ENCODE peak calls at places on chromosomes 6 and 20, in seven cellular contexts. O, W, S, V, H, F and G are unnamed samples.
A peak's percentile ranks its signal among the peaks of the same experiment; 100 is the strongest.

GRCh38 chr6:47404436-47404835 is 73.2 kb upstream of the CD2AP start:
- DNase-seq in O (no peak), W (no peak), S (no peak), V (no peak), H (no peak), F (no peak), G (no peak)

GRCh38 chr20:62156592-62157386 is 13.2 kb downstream of the SS18L1 start:
- DNase-seq in O (peak; percentile 47), W (peak; percentile 55), S (peak; percentile 93), V (peak; percentile 60), H (peak; percentile 51), F (peak; percentile 76), G (peak; percentile 69)

GRCh38 chr6:158769696-158770446 is 49.3 kb downstream of the EZR start:
- DNase-seq in O (no peak), W (no peak), S (no peak), V (peak; percentile 53), H (no peak), F (no peak), G (no peak)

GRCh38 chr6:71420693-71421328 is 132.2 kb downstream of the OGFRL1 start:
- DNase-seq in O (peak; percentile 96), W (peak; percentile 84), S (peak; percentile 95), V (peak; percentile 96), H (peak; percentile 85), F (peak; percentile 95), G (no peak)

GRCh38 chr6:29887330-29887818 is 55.0 kb upstream of the HLA-A start:
- DNase-seq in O (peak; percentile 6), W (no peak), S (no peak), V (peak; percentile 36), H (peak; percentile 77), F (peak; percentile 74), G (peak; percentile 62)

GRCh38 chr6:80622641-80623040 is 516.2 kb downstream of the BCKDHB start:
- DNase-seq in O (no peak), W (no peak), S (no peak), V (peak; percentile 57), H (no peak), F (peak; percentile 63), G (no peak)

GRCh38 chr20:60294627-60295026 is 336.4 kb downstream of the CDH26 start:
- DNase-seq in O (no peak), W (no peak), S (no peak), V (no peak), H (no peak), F (no peak), G (no peak)

GRCh38 chr6:83365931-83366330 is 64.9 kb downstream of the ME1 start:
- DNase-seq in O (peak; percentile 54), W (no peak), S (no peak), V (no peak), H (no peak), F (no peak), G (no peak)

GRCh38 chr6:143336446-143337152 is 113.9 kb downstream of the ADAT2 start:
- DNase-seq in O (peak; percentile 45), W (no peak), S (no peak), V (no peak), H (no peak), F (no peak), G (no peak)

GRCh38 chr6:17038316-17038715 is 63.5 kb upstream of the STMND1 start:
- DNase-seq in O (peak; percentile 45), W (no peak), S (no peak), V (no peak), H (no peak), F (no peak), G (no peak)

GRCh38 chr20:7493311-7493710 is 446.9 kb downstream of the HAO1 start:
- DNase-seq in O (no peak), W (no peak), S (no peak), V (no peak), H (no peak), F (no peak), G (no peak)

GRCh38 chr6:140669321-140669720 is 1294.9 kb upstream of the CITED2 start:
- DNase-seq in O (peak; percentile 39), W (no peak), S (no peak), V (no peak), H (no peak), F (no peak), G (no peak)

GRCh38 chr6:140670013-140670412 is 1295.6 kb upstream of the CITED2 start:
- DNase-seq in O (peak; percentile 47), W (no peak), S (no peak), V (no peak), H (no peak), F (no peak), G (no peak)

GRCh38 chr6:140671926-140672325 is 1297.5 kb upstream of the CITED2 start:
- DNase-seq in O (no peak), W (no peak), S (no peak), V (no peak), H (no peak), F (no peak), G (no peak)
- TF ChIP-seq CTCF in O (peak; percentile 5), W (no peak), S (peak; percentile 42), V (no peak), H (no peak), F (no peak), G (no peak)

DNA sequence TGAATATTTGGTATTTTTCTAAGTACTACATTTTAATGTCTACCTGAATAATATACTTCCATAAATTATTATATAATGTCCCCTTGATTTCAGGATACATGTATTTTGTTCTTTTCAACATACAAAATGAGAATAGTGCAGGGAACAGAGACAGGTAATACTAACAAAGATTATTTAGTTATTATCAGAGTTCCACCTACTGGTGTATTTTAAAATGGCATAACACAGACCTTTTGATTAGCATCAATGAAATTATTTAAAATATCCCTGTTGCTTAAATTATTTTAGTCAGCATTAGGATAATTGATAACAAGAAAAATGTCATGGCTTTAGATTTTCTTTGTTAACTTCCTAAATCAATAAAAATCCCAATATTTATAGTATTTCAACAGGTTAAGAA is 184.0 kb downstream of the PRDM13 start:
- DNase-seq in O (no peak), W (no peak), S (no peak), V (no peak), H (no peak), F (no peak), G (no peak)
- TF ChIP-seq CTCF in O (peak; percentile 14), W (peak; percentile 64), S (no peak), V (peak; percentile 10), H (no peak), F (no peak), G (no peak)

DNA sequence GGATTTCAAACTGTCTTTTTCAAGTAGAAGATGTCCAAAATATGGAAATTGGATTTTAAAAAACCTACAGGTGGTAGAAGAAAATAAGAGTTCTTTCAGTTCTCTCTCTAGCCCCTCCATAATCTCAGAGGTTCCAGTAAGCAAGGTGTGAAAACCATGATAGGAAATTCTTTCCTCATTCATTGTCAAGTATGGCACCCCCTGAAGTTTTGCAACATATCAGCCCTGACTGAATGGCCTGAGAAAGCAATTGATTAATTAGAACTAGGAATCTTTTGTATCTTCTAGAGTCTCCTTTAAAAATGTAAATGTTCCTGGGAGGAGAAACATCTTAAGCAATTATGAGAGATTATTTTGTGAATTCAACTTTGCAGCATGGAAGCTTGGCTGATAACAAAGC is 198.7 kb upstream of the STXBP5 start:
- DNase-seq in O (no peak), W (no peak), S (no peak), V (no peak), H (no peak), F (no peak), G (no peak)
- TF ChIP-seq CTCF in O (no peak), W (no peak), S (no peak), V (no peak), H (no peak), F (no peak), G (no peak)

GRCh38 chr20:10236540-10237533 is 18.2 kb downstream of the SNAP25 start:
- DNase-seq in O (no peak), W (no peak), S (peak; percentile 78), V (no peak), H (no peak), F (no peak), G (no peak)

GRCh38 chr20:10240655-10241054 is 22.0 kb downstream of the SNAP25 start:
- DNase-seq in O (no peak), W (no peak), S (no peak), V (no peak), H (no peak), F (no peak), G (no peak)

GRCh38 chr20:10242166-10242565 is 23.5 kb downstream of the SNAP25 start:
- DNase-seq in O (no peak), W (no peak), S (no peak), V (no peak), H (no peak), F (no peak), G (no peak)

DNA sequence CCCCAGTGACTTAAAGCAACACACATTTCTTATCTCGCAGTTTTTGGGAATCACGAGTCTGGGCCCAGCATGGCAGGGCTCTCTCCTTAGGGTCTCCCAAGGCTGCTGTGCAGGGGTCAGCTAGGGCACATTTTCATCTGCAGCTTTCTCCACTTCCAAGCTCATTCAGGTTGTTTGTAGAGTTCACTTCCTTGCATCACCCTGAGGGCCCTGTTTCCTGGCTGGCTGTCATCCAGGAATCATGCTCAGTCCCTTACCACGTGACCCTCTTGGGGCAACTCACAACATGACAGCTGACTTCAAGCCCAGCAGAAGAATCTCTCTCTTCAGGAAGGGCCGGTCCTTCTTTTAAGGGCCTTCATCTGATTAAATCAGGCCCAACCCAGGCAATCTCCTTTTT is 21.3 kb downstream of the SNAP25 start:
- DNase-seq in O (peak; percentile 39), W (no peak), S (no peak), V (no peak), H (peak; percentile 56), F (peak; percentile 74), G (no peak)
- TF ChIP-seq CTCF in O (no peak), W (no peak), S (no peak), V (no peak), H (no peak), F (no peak), G (no peak)

GRCh38 chr20:49786671-49787370 is 25.8 kb upstream of the SLC9A8 start:
- DNase-seq in O (peak; percentile 27), W (no peak), S (no peak), V (no peak), H (no peak), F (no peak), G (no peak)
- TF ChIP-seq CTCF in O (peak; percentile 42), W (peak; percentile 50), S (peak; percentile 7), V (peak; percentile 39), H (no peak), F (peak; percentile 23), G (no peak)

GRCh38 chr6:42786525-42786985 is 4.7 kb downstream of the BICRAL start:
- DNase-seq in O (no peak), W (no peak), S (no peak), V (no peak), H (no peak), F (no peak), G (no peak)
- TF ChIP-seq CTCF in O (no peak), W (no peak), S (no peak), V (no peak), H (no peak), F (no peak), G (no peak)